ENCODE peak calls at places on chromosome 2, in four cellular contexts. One of them, this sample, is unnamed.
A peak's percentile ranks its signal among the peaks of the same experiment; 100 is the strongest.

GRCh38 chr2:155372969-155373368 is 674.5 kb downstream of the KCNJ3 start:
- DNase-seq in GM12878: no peak
- DNase-seq in HepG2: no peak
- DNase-seq in K562: no peak
- DNase-seq in this sample: no peak

GRCh38 chr2:85318222-85319182 is 9.3 kb downstream of the TGOLN2 start:
- DNase-seq in GM12878: no peak
- DNase-seq in HepG2: no peak
- DNase-seq in K562: no peak
- DNase-seq in this sample: no peak

GRCh38 chr2:159246325-159246988 is 40.0 kb downstream of the WDSUB1 start:
- DNase-seq in GM12878: no peak
- DNase-seq in HepG2: no peak
- DNase-seq in K562: no peak
- DNase-seq in this sample: no peak

GRCh38 chr2:111226797-111227700 is 106.3 kb downstream of the BCL2L11 start:
- DNase-seq in GM12878: no peak
- DNase-seq in HepG2: no peak
- DNase-seq in K562: no peak
- DNase-seq in this sample: no peak

GRCh38 chr2:120845281-120845680 is 109.6 kb downstream of the GLI2 start:
- DNase-seq in GM12878: no peak
- DNase-seq in HepG2: no peak
- DNase-seq in K562: no peak
- DNase-seq in this sample: no peak

GRCh38 chr2:181430406-181431199 is 26.6 kb upstream of the ITGA4 start:
- DNase-seq in GM12878: no peak
- DNase-seq in HepG2: no peak
- DNase-seq in K562: no peak
- DNase-seq in this sample: no peak

GRCh38 chr2:224025874-224026273 is 13.2 kb downstream of the SERPINE2 start:
- DNase-seq in GM12878: peak; percentile 83
- DNase-seq in HepG2: no peak
- DNase-seq in K562: no peak
- DNase-seq in this sample: no peak

GRCh38 chr2:138036522-138036921 is 72.2 kb downstream of the HNMT start:
- DNase-seq in GM12878: no peak
- DNase-seq in HepG2: no peak
- DNase-seq in K562: no peak
- DNase-seq in this sample: no peak

GRCh38 chr2:160199683-160200389 is at the start of gene ITGB6:
- DNase-seq in GM12878: no peak
- DNase-seq in HepG2: no peak
- DNase-seq in K562: no peak
- DNase-seq in this sample: no peak

GRCh38 chr2:241063587-241063986 is 38.5 kb downstream of the MTERF4 start:
- DNase-seq in GM12878: no peak
- DNase-seq in HepG2: no peak
- DNase-seq in K562: no peak
- DNase-seq in this sample: no peak

GRCh38 chr2:204544961-204545860 is at the start of gene PARD3B:
- DNase-seq in GM12878: no peak
- DNase-seq in HepG2: peak; percentile 14
- DNase-seq in K562: peak; percentile 8
- DNase-seq in this sample: peak; percentile 69

GRCh38 chr2:15811367-15811766 is 129.0 kb upstream of the MYCN start:
- DNase-seq in GM12878: no peak
- DNase-seq in HepG2: no peak
- DNase-seq in K562: no peak
- DNase-seq in this sample: no peak

GRCh38 chr2:111905990-111906735 is 7.8 kb downstream of the MERTK start:
- DNase-seq in GM12878: peak; percentile 47
- DNase-seq in HepG2: no peak
- DNase-seq in K562: no peak
- DNase-seq in this sample: no peak

GRCh38 chr2:120854014-120854620 is 118.4 kb downstream of the GLI2 start:
- DNase-seq in GM12878: no peak
- DNase-seq in HepG2: no peak
- DNase-seq in K562: no peak
- DNase-seq in this sample: no peak

GRCh38 chr2:30716117-30716900 is 90.9 kb downstream of the CAPN13 start:
- DNase-seq in GM12878: no peak
- DNase-seq in HepG2: no peak
- DNase-seq in K562: no peak
- DNase-seq in this sample: no peak

GRCh38 chr2:85531585-85531984 is 7.4 kb upstream of the MAT2A start:
- DNase-seq in GM12878: no peak
- DNase-seq in HepG2: no peak
- DNase-seq in K562: no peak
- DNase-seq in this sample: no peak

GRCh38 chr2:199202964-199203363 is 254.8 kb downstream of the SATB2 start:
- DNase-seq in GM12878: no peak
- DNase-seq in HepG2: no peak
- DNase-seq in K562: no peak
- DNase-seq in this sample: no peak

GRCh38 chr2:11710632-11711381 is 35.6 kb upstream of the LPIN1 start:
- DNase-seq in GM12878: no peak
- DNase-seq in HepG2: no peak
- DNase-seq in K562: no peak
- DNase-seq in this sample: no peak

GRCh38 chr2:40361478-40361877 is 90.4 kb downstream of the SLC8A1 start:
- DNase-seq in GM12878: no peak
- DNase-seq in HepG2: no peak
- DNase-seq in K562: no peak
- DNase-seq in this sample: peak; percentile 26

GRCh38 chr2:19003554-19003953 is 354.9 kb downstream of the OSR1 start:
- DNase-seq in GM12878: no peak
- DNase-seq in HepG2: no peak
- DNase-seq in K562: no peak
- DNase-seq in this sample: no peak

GRCh38 chr2:208183526-208183925 is 6.3 kb downstream of the C2orf80 start:
- DNase-seq in GM12878: no peak
- DNase-seq in HepG2: no peak
- DNase-seq in K562: no peak
- DNase-seq in this sample: no peak

GRCh38 chr2:150618215-150618905 is 130.9 kb upstream of the RND3 start:
- DNase-seq in GM12878: no peak
- DNase-seq in HepG2: no peak
- DNase-seq in K562: no peak
- DNase-seq in this sample: no peak

GRCh38 chr2:231339318-231339717 is 56.2 kb upstream of the B3GNT7 start:
- DNase-seq in GM12878: no peak
- DNase-seq in HepG2: peak; percentile 23
- DNase-seq in K562: no peak
- DNase-seq in this sample: no peak

GRCh38 chr2:26182441-26182840 is 9.6 kb downstream of the GAREM2 start:
- DNase-seq in GM12878: no peak
- DNase-seq in HepG2: no peak
- DNase-seq in K562: no peak
- DNase-seq in this sample: no peak

GRCh38 chr2:117815946-117816345 is 1.5 kb downstream of the DDX18 start:
- DNase-seq in GM12878: no peak
- DNase-seq in HepG2: no peak
- DNase-seq in K562: no peak
- DNase-seq in this sample: no peak

GRCh38 chr2:215866594-215866993 is 146.8 kb downstream of the MREG start:
- DNase-seq in GM12878: no peak
- DNase-seq in HepG2: no peak
- DNase-seq in K562: no peak
- DNase-seq in this sample: no peak

GRCh38 chr2:18149660-18150246 is 271.3 kb downstream of the KCNS3 start:
- DNase-seq in GM12878: no peak
- DNase-seq in HepG2: peak; percentile 31
- DNase-seq in K562: no peak
- DNase-seq in this sample: peak; percentile 21

GRCh38 chr2:12177052-12177994 is 430.9 kb downstream of the LPIN1 start:
- DNase-seq in GM12878: peak; percentile 45
- DNase-seq in HepG2: peak; percentile 62
- DNase-seq in K562: peak; percentile 88
- DNase-seq in this sample: peak; percentile 24

DNA sequence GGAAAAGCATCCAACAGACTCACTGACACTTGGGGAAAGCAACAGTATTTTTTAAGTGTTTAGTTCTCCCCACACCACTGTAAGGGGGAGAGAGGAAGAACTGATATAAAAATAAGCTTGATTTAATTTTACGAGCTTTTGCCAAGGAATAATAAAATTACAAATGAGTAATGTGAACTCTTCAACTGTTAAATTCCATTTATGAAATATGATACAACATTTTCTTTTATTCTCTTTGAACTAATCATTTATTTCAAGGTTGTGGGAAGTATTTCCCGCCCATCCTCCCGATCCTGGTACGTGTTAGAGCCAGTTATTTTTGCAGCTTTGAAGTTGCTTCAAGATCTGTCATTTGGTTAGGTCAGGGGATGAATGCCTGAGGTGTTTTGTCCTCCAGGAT is 35.2 kb downstream of the WDPCP start:
- DNase-seq in GM12878: no peak
- DNase-seq in HepG2: no peak
- DNase-seq in K562: no peak
- DNase-seq in this sample: no peak
- TF ChIP-seq SP1 in GM12878: no peak
- TF ChIP-seq SP1 in HepG2: no peak
- TF ChIP-seq SP1 in K562: no peak
- TF ChIP-seq SP1 in this sample: no peak

DNA sequence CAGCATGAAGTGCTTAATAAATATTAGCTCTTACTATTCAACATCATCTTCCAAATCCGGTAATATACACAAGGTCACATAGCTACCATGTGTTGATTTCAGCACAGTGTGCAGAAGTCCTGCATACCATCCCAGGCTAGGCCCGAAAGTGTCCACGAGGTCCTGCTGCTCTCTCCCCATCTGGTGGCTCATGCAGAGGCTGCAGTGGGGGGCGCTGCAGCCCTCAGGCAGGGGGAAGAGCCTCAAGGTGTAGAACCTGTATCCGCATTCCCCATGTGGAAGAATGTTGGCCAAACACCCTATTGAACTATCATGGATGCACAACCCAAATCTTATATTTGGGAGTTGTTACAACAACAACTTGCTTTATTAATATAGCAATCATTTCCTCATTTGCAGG is 88.5 kb downstream of the ST6GAL2 start:
- DNase-seq in GM12878: no peak
- DNase-seq in HepG2: no peak
- DNase-seq in K562: no peak
- DNase-seq in this sample: no peak
- TF ChIP-seq TARDBP in GM12878: no peak
- TF ChIP-seq TARDBP in HepG2: no peak
- TF ChIP-seq TARDBP in K562: no peak
- TF ChIP-seq TARDBP in this sample: no peak

DNA sequence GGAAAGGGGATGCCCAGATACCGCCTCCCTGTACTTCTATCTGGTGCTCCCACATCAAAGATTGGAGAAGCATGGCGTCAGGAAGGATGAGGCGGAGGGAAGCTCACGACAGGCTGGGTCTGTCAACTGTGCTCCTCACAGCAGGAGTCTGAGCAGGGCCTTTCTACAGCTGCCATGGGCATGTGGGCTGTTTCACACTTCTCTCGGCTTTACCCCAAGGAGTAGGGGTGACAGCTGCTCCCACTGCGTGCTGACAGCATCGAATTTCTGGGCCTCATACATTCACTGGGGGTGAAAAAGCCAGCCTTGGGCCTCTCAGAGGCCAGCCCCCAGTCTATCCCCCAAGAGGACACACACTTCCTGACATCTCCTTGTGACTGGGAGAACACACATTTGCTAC is 21.1 kb downstream of the NEURL3 start:
- DNase-seq in GM12878: no peak
- DNase-seq in HepG2: no peak
- DNase-seq in K562: no peak
- DNase-seq in this sample: no peak
- TF ChIP-seq FOXM1 in GM12878: no peak
- TF ChIP-seq FOXM1 in HepG2: no peak
- TF ChIP-seq FOXM1 in K562: no peak
- TF ChIP-seq FOXM1 in this sample: no peak

DNA sequence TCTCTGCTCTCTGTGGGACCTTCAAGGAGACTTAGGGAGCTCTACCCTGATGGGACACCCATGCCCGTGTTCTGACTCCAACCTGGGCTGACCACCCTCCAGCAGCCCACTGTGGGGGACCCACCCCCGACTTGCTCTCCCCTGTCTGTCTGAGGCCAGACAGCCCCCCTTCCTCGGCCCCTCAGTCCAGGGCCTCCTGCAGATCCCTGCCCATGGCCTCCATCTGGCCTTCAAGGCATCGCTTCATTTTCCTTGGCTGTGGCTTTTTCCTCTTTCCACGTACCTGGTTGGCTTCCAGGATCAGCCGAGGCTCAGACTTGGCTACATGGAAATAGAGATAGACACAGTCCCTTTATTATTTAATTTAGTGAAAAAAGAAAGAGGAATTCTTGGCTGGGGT is 290.0 kb downstream of the CYP26B1 start:
- DNase-seq in GM12878: no peak
- DNase-seq in HepG2: no peak
- DNase-seq in K562: no peak
- DNase-seq in this sample: no peak
- TF ChIP-seq SP1 in GM12878: no peak
- TF ChIP-seq SP1 in HepG2: no peak
- TF ChIP-seq SP1 in K562: no peak
- TF ChIP-seq SP1 in this sample: no peak

GRCh38 chr2:174613545-174613944 is 15.9 kb upstream of the WIPF1 start:
- DNase-seq in GM12878: no peak
- DNase-seq in HepG2: no peak
- DNase-seq in K562: no peak
- DNase-seq in this sample: no peak
- TF ChIP-seq TARDBP in GM12878: no peak
- TF ChIP-seq TARDBP in HepG2: no peak
- TF ChIP-seq TARDBP in K562: no peak
- TF ChIP-seq TARDBP in this sample: no peak

GRCh38 chr2:239760596-239760995 is 264.5 kb downstream of the NDUFA10 start:
- DNase-seq in GM12878: no peak
- DNase-seq in HepG2: no peak
- DNase-seq in K562: no peak
- DNase-seq in this sample: no peak
- TF ChIP-seq FOXM1 in GM12878: no peak
- TF ChIP-seq FOXM1 in HepG2: no peak
- TF ChIP-seq FOXM1 in K562: no peak
- TF ChIP-seq FOXM1 in this sample: no peak

GRCh38 chr2:57878573-57878910 is 168.1 kb upstream of the VRK2 start:
- DNase-seq in GM12878: no peak
- DNase-seq in HepG2: no peak
- DNase-seq in K562: no peak
- DNase-seq in this sample: no peak
- TF ChIP-seq SP1 in GM12878: no peak
- TF ChIP-seq SP1 in HepG2: no peak
- TF ChIP-seq SP1 in K562: no peak
- TF ChIP-seq SP1 in this sample: no peak